ENCODE peak calls at places on chromosomes 13 and 19, in four cellular contexts. V is tibial nerve, R is psoas muscle, F is IMR-90. Q is an unnamed sample.

GRCh38 chr19:17209126-17210036 is 5.8 kb upstream of the USE1 start:
- DNase-seq in V (no peak), R (no peak), F (peak; percentile 20), Q (peak; percentile 38)

GRCh38 chr19:3375221-3376088 is 9.1 kb downstream of the NFIC start:
- DNase-seq in V (peak; percentile 87), R (peak; percentile 97), F (peak; percentile 70), Q (no peak)

GRCh38 chr13:73171926-73172325 is 113.1 kb downstream of the KLF5 start:
- DNase-seq in V (no peak), R (no peak), F (peak; percentile 46), Q (no peak)

GRCh38 chr13:78632956-78633355 is 26.0 kb downstream of the OBI1 start:
- DNase-seq in V (no peak), R (no peak), F (no peak), Q (no peak)

GRCh38 chr13:23378009-23378632 is 55.4 kb downstream of the SACS start:
- DNase-seq in V (no peak), R (no peak), F (peak; percentile 99), Q (peak; percentile 46)

GRCh38 chr13:33228645-33229445 is 56.7 kb downstream of the STARD13 start:
- DNase-seq in V (no peak), R (no peak), F (peak; percentile 83), Q (no peak)

GRCh38 chr19:12794196-12794921 is 3.1 kb downstream of the JUNB start:
- DNase-seq in V (no peak), R (no peak), F (peak; percentile 62), Q (no peak)

GRCh38 chr13:29849071-29849541 is 1.3 kb downstream of the UBL3 start:
- DNase-seq in V (no peak), R (no peak), F (peak; percentile 22), Q (peak; percentile 32)

GRCh38 chr19:14492756-14493337 is 3.1 kb downstream of the GIPC1 start:
- DNase-seq in V (no peak), R (no peak), F (no peak), Q (no peak)

GRCh38 chr19:14482112-14482941 is 7.2 kb upstream of the PTGER1 start:
- DNase-seq in V (no peak), R (no peak), F (no peak), Q (no peak)

DNA sequence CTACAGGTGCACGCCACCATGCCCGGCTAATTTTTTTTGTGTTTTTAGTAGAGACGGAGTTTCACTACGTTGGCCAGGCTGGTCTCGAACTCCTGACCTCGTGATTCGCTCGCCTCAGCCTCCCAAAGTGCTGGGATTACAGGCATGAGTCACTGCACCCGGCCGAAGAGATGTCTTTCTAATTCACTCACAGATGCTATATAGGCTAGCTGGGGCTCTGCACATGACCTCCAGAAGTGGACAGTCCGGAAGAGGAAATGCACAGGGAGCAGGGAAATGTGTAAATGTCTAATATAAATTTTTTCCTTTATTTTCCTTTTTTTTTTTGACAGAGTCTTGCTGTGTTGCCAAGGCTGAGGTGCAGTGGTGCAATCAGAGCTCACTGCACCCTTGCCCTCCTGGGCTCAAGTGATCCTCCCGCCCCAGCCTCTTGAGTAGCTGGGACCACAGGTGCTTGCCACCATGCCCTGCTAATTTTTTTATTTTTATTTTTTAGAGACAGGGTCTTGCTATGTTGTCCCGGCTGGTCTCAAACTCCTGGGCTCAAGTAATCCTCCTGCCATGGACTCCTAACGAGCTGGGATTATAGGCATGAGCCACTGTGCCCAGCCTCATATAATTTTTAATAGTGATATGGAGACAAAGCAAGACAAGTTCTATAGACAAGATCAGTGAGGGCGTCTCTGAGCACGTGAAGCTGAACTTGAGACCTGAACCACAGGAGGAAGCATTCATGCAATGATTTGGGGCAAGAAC is 8.4 kb downstream of the GIPC1 start:
- DNase-seq in V (no peak), R (no peak), F (peak; percentile 45), Q (no peak)
- TF ChIP-seq CTCF in V (no peak), R (no peak), F (no peak), Q (no peak)

GRCh38 chr13:113837554-113838355 is 26.1 kb downstream of the GAS6 start:
- DNase-seq in V (peak; percentile 91), R (peak; percentile 96), F (peak; percentile 98), Q (no peak)
- H3K4me3 ChIP-seq in V (peak overlapping the region; percentile 0), R (peak overlapping the region; percentile 33), F (peak overlapping the region; percentile 25), Q (no peak overlapping the region)

DNA sequence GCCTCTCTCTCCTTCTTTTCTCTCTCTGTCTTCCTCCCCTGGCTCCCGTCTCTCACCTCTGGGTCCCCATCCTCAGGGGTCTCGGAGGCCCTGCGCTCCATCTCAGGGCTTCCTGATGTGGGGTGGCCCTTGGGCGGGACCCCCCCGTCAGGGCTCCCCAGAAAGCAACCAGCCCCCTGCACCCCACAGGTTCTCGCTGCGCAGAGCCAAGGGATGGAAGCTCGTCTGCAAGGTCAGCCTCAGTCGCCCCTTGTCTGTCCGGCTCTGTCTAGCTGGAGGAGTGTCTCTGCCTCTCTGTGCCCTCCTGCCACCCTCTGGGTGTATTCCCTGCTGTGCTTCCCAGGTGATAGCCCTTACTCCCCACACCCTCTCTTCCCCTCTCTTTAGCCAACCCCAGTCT is at the start of gene SBK3:
- DNase-seq in V (no peak), R (no peak), F (no peak), Q (no peak)
- H3K4me1 ChIP-seq in V (peaks cover 17% of the 10 kb centered on the region), R (peaks cover 49% of the 10 kb centered on the region), F (peaks cover 26% of the 10 kb centered on the region), Q (no peaks in the 10 kb centered on the region)

GRCh38 chr13:52847322-52847681 is 1.1 kb downstream of the PCDH8 start:
- DNase-seq in V (no peak), R (no peak), F (no peak), Q (no peak)

GRCh38 chr13:52846567-52847321 is 1.7 kb downstream of the PCDH8 start:
- DNase-seq in V (peak; percentile 23), R (peak; percentile 50), F (peak; percentile 2), Q (no peak)

GRCh38 chr13:52847682-52848432 is 583 bp downstream of the PCDH8 start:
- DNase-seq in V (no peak), R (no peak), F (no peak), Q (no peak)

GRCh38 chr13:52845334-52845761 is 3.1 kb downstream of the PCDH8 start:
- DNase-seq in V (no peak), R (no peak), F (no peak), Q (no peak)

DNA sequence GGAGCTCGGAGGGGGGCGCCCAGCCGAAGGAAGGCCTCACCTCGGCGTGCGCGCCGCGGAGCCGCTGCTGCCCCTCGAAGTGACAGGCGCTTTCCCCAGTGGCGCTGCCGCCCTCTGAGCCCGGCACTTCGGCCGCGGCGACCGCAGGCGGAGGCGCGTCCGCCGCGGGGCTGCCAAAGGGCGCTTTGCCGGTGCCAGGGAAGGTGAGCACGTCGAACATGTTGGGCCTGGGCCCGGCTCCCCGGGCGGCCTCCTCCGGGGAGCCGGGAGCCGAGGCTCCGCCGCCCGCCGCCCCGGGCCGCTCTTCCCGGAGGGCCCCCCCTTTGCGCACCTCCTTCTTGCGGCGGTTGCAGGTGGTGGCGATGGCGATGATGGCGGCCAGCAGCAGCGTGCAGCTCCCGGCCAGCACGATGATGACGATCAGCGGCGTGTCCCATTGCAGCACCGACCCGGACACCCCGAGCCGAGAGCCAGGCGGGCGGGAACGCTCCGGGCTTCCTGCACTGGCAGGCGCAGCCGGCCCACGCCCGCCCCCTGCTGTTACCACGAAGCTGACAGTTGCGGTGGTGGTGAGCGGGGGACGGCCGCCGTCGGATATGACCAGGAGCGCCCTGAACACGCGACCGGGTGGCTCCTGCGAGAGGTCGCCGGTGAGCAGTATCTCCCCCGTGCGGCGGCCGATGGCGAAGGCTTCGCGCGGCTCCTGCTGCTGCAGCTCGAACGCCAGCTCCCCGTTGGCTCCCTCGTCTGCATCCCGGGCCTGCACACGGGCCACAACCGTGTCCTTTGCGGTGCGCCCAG is 2.5 kb downstream of the PCDH8 start:
- DNase-seq in V (no peak), R (peak; percentile 22), F (no peak), Q (no peak)
- TF ChIP-seq CTCF in V (no peak), R (no peak), F (peak; percentile 20), Q (no peak)

GRCh38 chr19:53977991-53978731 is 13.3 kb upstream of the CACNG6 start:
- DNase-seq in V (no peak), R (peak; percentile 83), F (peak; percentile 84), Q (no peak)
- H3K4me3 ChIP-seq in V (no peak overlapping the region), R (peak overlapping the region; percentile 56), F (peak overlapping the region; percentile 55), Q (peak overlapping the region; percentile 60)

GRCh38 chr13:75398072-75398471 is 83.9 kb downstream of the TBC1D4 start:
- DNase-seq in V (no peak), R (no peak), F (no peak), Q (no peak)
- H3K4me1 ChIP-seq in V (no peaks in the 10 kb centered on the region), R (peaks cover 62% of the 10 kb centered on the region), F (peaks cover 5% of the 10 kb centered on the region), Q (no peaks in the 10 kb centered on the region)

GRCh38 chr19:50047686-50048085 is 21.9 kb downstream of the ZNF473 start:
- DNase-seq in V (no peak), R (no peak), F (peak; percentile 31), Q (no peak)

GRCh38 chr19:50044922-50045321 is 19.1 kb downstream of the ZNF473 start:
- DNase-seq in V (no peak), R (no peak), F (no peak), Q (no peak)

GRCh38 chr19:50050406-50051223 is 24.8 kb downstream of the ZNF473 start:
- DNase-seq in V (peak; percentile 19), R (peak; percentile 84), F (peak; percentile 79), Q (peak; percentile 86)

GRCh38 chr19:50043967-50044366 is 18.2 kb downstream of the ZNF473 start:
- DNase-seq in V (no peak), R (no peak), F (no peak), Q (no peak)

DNA sequence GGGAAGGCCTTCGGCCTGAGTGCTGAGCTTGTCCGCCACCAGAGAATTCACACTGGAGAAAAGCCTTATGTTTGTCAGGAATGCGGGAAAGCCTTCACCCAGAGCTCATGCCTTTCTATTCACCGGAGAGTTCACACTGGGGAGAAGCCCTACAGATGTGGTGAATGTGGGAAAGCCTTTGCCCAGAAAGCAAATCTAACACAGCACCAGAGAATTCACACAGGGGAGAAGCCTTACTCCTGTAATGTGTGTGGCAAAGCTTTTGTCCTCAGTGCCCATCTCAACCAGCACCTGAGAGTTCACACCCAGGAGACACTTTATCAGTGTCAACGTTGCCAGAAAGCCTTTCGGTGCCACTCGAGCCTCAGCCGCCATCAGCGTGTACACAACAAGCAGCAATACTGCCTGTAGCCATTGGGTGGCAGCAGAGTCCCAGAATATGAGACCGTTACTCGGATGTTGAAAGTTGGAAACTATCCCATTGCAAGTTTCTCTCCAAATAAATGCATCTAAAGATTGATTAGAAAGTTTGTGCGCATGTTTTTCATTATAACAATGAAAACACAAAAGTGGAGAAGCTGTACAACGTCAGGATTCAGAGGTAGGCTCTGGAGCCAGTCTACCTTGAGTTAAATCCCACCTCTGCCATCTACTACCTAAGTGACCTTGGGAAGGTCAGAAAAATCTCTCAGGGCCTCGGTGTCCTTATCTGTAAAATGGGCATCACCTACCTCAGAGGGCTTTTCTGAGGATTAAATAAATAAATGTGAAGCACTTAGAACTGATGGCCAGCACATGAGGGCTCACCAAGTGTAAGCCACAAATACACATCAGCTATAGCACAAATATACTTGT is 21.1 kb downstream of the ZNF473 start:
- DNase-seq in V (peak; percentile 26), R (peak; percentile 54), F (peak; percentile 18), Q (peak; percentile 63)
- TF ChIP-seq CTCF in V (peak; percentile 24), R (peak; percentile 21), F (peak; percentile 49), Q (peak; percentile 81)

GRCh38 chr13:50227356-50227755 is 212.1 kb downstream of the KCNRG start:
- DNase-seq in V (no peak), R (no peak), F (no peak), Q (no peak)
- H3K4me3 ChIP-seq in V (no peak overlapping the region), R (no peak overlapping the region), F (no peak overlapping the region), Q (no peak overlapping the region)

Q was measured in CD8-positive, alpha-beta T cell.